ENCODE peak calls at places on chromosomes 1 and 21, in seven cellular contexts. N is activated CD8-positive, alpha-beta memory T cell treated with anti-CD3 and anti-CD28 coated beads for 24 hours; P is cardiac fibroblast; M is Caki2; E is anterior cingulate cortex; B is fibroblast of pulmonary artery; T is AG08396. L is an unnamed sample.

GRCh38 chr1:223482766-223483165 is 89.6 kb downstream of the CCDC185 start:
- DNase-seq in N (no peak), P (peak; percentile 7), M (no peak), E (no peak), B (no peak), T (no peak), L (no peak)

GRCh38 chr1:82377201-82377884 is 576.6 kb downstream of the ADGRL2 start:
- DNase-seq in N (no peak), P (no peak), M (peak; percentile 44), E (no peak), B (peak; percentile 23), T (no peak), L (no peak)

GRCh38 chr1:165288301-165289120 is 68.0 kb downstream of the LMX1A start:
- DNase-seq in N (no peak), P (no peak), M (no peak), E (no peak), B (no peak), T (no peak), L (no peak)

GRCh38 chr1:217134857-217135568 is 411.8 kb upstream of the ESRRG start:
- DNase-seq in N (no peak), P (no peak), M (peak; percentile 39), E (no peak), B (no peak), T (peak; percentile 15), L (no peak)

GRCh38 chr1:153617677-153618076 is 1.6 kb upstream of the S100A14 start:
- DNase-seq in N (peak; percentile 91), P (no peak), M (peak; percentile 67), E (no peak), B (peak; percentile 51), T (peak; percentile 65), L (no peak)

GRCh38 chr1:66867501-66867900 is 57.2 kb downstream of the DNAI4 start:
- DNase-seq in N (no peak), P (no peak), M (no peak), E (no peak), B (no peak), T (no peak), L (no peak)

GRCh38 chr1:188027613-188028012 is 1198.9 kb downstream of the PLA2G4A start:
- DNase-seq in N (no peak), P (peak; percentile 78), M (peak; percentile 89), E (no peak), B (peak; percentile 91), T (peak; percentile 7), L (peak; percentile 48)

GRCh38 chr1:85203573-85204169 is 2.9 kb upstream of the SYDE2 start:
- DNase-seq in N (no peak), P (no peak), M (no peak), E (no peak), B (no peak), T (peak; percentile 16), L (no peak)

GRCh38 chr1:171173069-171173468 is 12.0 kb upstream of the FMO2 start:
- DNase-seq in N (no peak), P (no peak), M (no peak), E (no peak), B (no peak), T (no peak), L (no peak)

GRCh38 chr1:196148367-196148970 is 459.8 kb downstream of the KCNT2 start:
- DNase-seq in N (no peak), P (peak; percentile 70), M (peak; percentile 10), E (no peak), B (peak; percentile 75), T (peak; percentile 7), L (no peak)

GRCh38 chr1:58932820-58933598 is 149.2 kb upstream of the JUN start:
- DNase-seq in N (no peak), P (peak; percentile 73), M (peak; percentile 88), E (no peak), B (peak; percentile 82), T (peak; percentile 75), L (peak; percentile 98)

GRCh38 chr21:29580886-29581285 is 282.2 kb downstream of the BACH1 start:
- DNase-seq in N (no peak), P (no peak), M (no peak), E (no peak), B (no peak), T (no peak), L (no peak)

L was measured in PC-9.